ENCODE peak calls at places on chromosomes 12 and 14, in four cellular contexts. One of them, this sample, is unnamed.
A peak's percentile ranks its signal among the peaks of the same experiment; 100 is the strongest.

GRCh38 chr14:37985826-37986470 is 221.8 kb upstream of the SSTR1 start:
- DNase-seq in neural progenitor cell: peak; percentile 72
- DNase-seq in colonic mucosa: peak; percentile 46
- DNase-seq in suprapubic skin: no peak
- DNase-seq in this sample: no peak

GRCh38 chr14:25833341-25834121 is 764.3 kb downstream of the NOVA1 start:
- DNase-seq in suprapubic skin: no peak
- DNase-seq in colonic mucosa: peak; percentile 49
- DNase-seq in neural progenitor cell: peak; percentile 80
- DNase-seq in this sample: no peak

GRCh38 chr14:60845523-60845922 is 111.0 kb downstream of the MNAT1 start:
- DNase-seq in neural progenitor cell: no peak
- DNase-seq in colonic mucosa: no peak
- DNase-seq in suprapubic skin: no peak
- DNase-seq in this sample: no peak

GRCh38 chr12:26195250-26195640 is at the start of gene SSPN:
- DNase-seq in suprapubic skin: peak; percentile 80
- DNase-seq in colonic mucosa: peak; percentile 56
- DNase-seq in neural progenitor cell: peak; percentile 62
- DNase-seq in this sample: peak; percentile 87

GRCh38 chr12:93146278-93146939 is 217.3 kb upstream of the EEA1 start:
- DNase-seq in colonic mucosa: no peak
- DNase-seq in neural progenitor cell: no peak
- DNase-seq in suprapubic skin: no peak
- DNase-seq in this sample: no peak

GRCh38 chr14:34229140-34229539 is 232.9 kb downstream of the SPTSSA start:
- DNase-seq in colonic mucosa: no peak
- DNase-seq in neural progenitor cell: no peak
- DNase-seq in suprapubic skin: no peak
- DNase-seq in this sample: no peak

GRCh38 chr12:76073561-76073960 is 10.9 kb downstream of the NAP1L1 start:
- DNase-seq in suprapubic skin: no peak
- DNase-seq in neural progenitor cell: no peak
- DNase-seq in colonic mucosa: no peak
- DNase-seq in this sample: no peak

GRCh38 chr12:29889737-29890136 is 106.0 kb upstream of the TMTC1 start:
- DNase-seq in colonic mucosa: peak; percentile 41
- DNase-seq in neural progenitor cell: peak; percentile 84
- DNase-seq in suprapubic skin: no peak
- DNase-seq in this sample: no peak

GRCh38 chr12:94397401-94397800 is 62.3 kb downstream of the CEP83 start:
- DNase-seq in colonic mucosa: no peak
- DNase-seq in neural progenitor cell: no peak
- DNase-seq in suprapubic skin: no peak
- DNase-seq in this sample: no peak

GRCh38 chr12:24751181-24751580 is 197.7 kb downstream of the BCAT1 start:
- DNase-seq in colonic mucosa: no peak
- DNase-seq in neural progenitor cell: no peak
- DNase-seq in suprapubic skin: no peak
- DNase-seq in this sample: no peak

GRCh38 chr14:91356218-91356763 is 61.3 kb downstream of the CCDC88C start:
- DNase-seq in suprapubic skin: no peak
- DNase-seq in colonic mucosa: no peak
- DNase-seq in neural progenitor cell: no peak
- DNase-seq in this sample: no peak

GRCh38 chr14:91358654-91359210 is 58.9 kb downstream of the CCDC88C start:
- DNase-seq in suprapubic skin: no peak
- DNase-seq in neural progenitor cell: no peak
- DNase-seq in colonic mucosa: no peak
- DNase-seq in this sample: no peak

GRCh38 chr14:91357272-91357671 is 60.3 kb downstream of the CCDC88C start:
- DNase-seq in suprapubic skin: no peak
- DNase-seq in colonic mucosa: no peak
- DNase-seq in neural progenitor cell: no peak
- DNase-seq in this sample: no peak

GRCh38 chr14:91354979-91355685 is 62.5 kb downstream of the CCDC88C start:
- DNase-seq in suprapubic skin: no peak
- DNase-seq in neural progenitor cell: peak; percentile 64
- DNase-seq in colonic mucosa: peak; percentile 56
- DNase-seq in this sample: no peak

GRCh38 chr14:91357731-91358319 is 59.8 kb downstream of the CCDC88C start:
- DNase-seq in colonic mucosa: no peak
- DNase-seq in neural progenitor cell: no peak
- DNase-seq in suprapubic skin: no peak
- DNase-seq in this sample: no peak
- H3K4me3 ChIP-seq in colonic mucosa: no peak overlapping the region
- H3K4me3 ChIP-seq in neural progenitor cell: no peak overlapping the region
- H3K4me3 ChIP-seq in suprapubic skin: no peak overlapping the region
- H3K4me3 ChIP-seq in this sample: no peak overlapping the region

DNA sequence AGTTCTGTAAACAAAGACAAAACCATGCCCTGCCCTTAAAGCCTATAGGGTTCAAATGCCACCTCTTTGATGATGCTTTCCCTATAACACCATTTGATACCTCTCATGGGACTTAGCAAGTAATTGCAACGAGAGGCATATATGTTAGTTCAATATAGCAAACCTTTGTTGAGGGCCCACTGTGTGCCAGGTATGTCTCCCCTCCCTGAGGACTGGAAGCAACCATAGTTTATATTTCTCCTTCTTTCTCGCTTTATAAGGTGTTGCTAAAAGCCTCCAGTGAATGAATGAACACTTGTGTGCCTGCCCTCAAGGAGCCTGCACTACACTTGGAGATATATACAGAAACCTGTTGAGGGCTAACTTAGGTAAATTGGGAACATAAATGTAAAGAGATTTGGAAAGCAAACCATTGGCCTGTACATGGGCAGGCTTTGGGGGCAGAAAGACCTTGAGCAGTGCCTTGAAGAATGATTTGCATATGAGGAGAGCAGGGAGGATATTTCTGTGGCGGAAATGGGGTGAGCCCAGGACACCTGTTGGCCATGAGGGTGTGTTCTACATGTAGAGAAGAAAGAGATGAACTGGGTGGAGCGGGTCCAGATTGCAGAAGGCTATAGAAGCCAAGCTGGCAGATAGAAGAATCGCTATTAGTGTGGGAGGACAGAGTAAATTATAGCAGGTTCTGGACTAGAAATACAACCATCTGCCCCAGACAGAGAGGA is 1.8 kb upstream of the CKAP4 start:
- DNase-seq in neural progenitor cell: no peak
- DNase-seq in suprapubic skin: no peak
- DNase-seq in colonic mucosa: peak; percentile 78
- DNase-seq in this sample: no peak
- H3K4me3 ChIP-seq in neural progenitor cell: no peak overlapping the region
- H3K4me3 ChIP-seq in suprapubic skin: no peak overlapping the region
- H3K4me3 ChIP-seq in colonic mucosa: no peak overlapping the region
- H3K4me3 ChIP-seq in this sample: no peak overlapping the region

DNA sequence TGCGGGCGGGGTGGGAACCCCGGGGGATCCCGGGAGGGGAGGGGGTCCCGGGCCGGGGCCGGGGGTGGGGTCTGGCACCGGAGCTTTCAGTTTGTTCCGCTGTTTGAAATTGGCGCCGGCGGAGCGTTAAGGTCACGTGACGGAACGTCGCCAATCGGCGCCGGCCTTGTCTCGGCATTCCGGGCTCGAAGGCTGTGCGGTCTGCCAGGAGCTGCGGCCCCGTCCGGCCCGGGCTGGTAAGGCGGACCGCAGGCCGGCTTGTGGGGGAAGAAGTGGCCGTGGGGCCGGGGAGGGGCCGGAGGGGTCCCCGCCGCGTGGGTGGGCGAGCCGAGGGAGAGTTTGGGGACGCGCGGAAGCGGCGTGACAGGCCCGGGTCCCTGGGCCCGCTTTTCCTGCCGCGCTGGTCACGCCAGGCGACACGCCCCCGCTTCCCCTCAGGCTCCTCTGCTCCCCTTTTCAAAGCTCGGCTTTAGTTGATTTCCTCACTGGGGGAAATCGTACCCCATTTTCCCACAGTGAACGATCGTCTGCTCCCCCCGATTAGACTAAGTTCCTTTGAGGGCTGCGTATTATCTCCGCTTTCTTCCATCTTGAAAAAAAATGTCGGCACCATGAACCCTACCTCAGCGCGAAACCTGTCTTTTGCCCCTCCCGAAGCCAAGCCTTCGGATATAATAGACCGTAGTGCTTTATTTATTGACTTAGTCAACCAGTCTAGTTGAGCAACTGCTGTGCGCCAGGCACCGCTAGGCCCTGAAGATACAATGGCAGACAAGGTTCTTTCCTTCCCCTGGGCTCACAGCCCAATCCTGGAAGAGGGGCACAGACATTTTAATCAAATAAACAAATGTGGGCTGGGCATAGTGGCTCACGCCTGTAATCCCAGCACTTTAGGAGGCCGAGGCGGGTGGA is at the start of the genes FOXM1 and RHNO1:
- DNase-seq in neural progenitor cell: peak; percentile 96
- DNase-seq in colonic mucosa: peak; percentile 95
- DNase-seq in suprapubic skin: peak; percentile 93
- DNase-seq in this sample: peak; percentile 88
- H3K4me3 ChIP-seq in neural progenitor cell: peak within 1 kb of the TSS; percentile 84
- H3K4me3 ChIP-seq in colonic mucosa: peak within 1 kb of the TSS; percentile 97
- H3K4me3 ChIP-seq in suprapubic skin: peak within 1 kb of the TSS; percentile 77
- H3K4me3 ChIP-seq in this sample: peak within 1 kb of the TSS; percentile 93

GRCh38 chr12:40175045-40175444 is 49.8 kb upstream of the LRRK2 start:
- DNase-seq in colonic mucosa: no peak
- DNase-seq in neural progenitor cell: no peak
- DNase-seq in suprapubic skin: no peak
- DNase-seq in this sample: no peak

GRCh38 chr12:40171501-40171900 is 53.3 kb upstream of the LRRK2 start:
- DNase-seq in colonic mucosa: no peak
- DNase-seq in suprapubic skin: no peak
- DNase-seq in neural progenitor cell: no peak
- DNase-seq in this sample: no peak

GRCh38 chr12:40178701-40179100 is 46.1 kb upstream of the LRRK2 start:
- DNase-seq in suprapubic skin: no peak
- DNase-seq in neural progenitor cell: no peak
- DNase-seq in colonic mucosa: no peak
- DNase-seq in this sample: no peak

GRCh38 chr12:40172879-40173278 is 51.9 kb upstream of the LRRK2 start:
- DNase-seq in colonic mucosa: no peak
- DNase-seq in suprapubic skin: no peak
- DNase-seq in neural progenitor cell: no peak
- DNase-seq in this sample: no peak

DNA sequence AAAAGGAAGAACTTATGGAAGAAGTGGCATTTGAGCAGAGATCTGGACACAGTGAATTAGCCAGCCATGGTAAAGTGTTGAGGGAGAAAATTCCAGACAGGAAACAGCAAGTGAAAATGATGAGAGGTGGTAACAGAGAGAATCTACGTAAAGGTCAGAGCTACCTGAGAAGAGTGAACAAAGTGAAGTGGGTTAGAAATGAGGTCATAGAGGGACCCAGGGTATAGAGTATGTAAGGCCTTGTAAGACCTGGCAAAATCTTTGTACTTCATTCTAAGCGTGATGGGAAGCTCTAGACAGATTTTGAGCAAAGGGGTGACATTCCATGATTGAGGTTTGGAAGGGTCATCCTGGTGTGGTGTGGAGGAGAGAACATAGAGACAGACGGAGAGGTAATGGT is 49.3 kb upstream of the LRRK2 start:
- DNase-seq in suprapubic skin: no peak
- DNase-seq in colonic mucosa: no peak
- DNase-seq in neural progenitor cell: no peak
- DNase-seq in this sample: no peak
- H3K4me3 ChIP-seq in suprapubic skin: no peak overlapping the region
- H3K4me3 ChIP-seq in colonic mucosa: no peak overlapping the region
- H3K4me3 ChIP-seq in neural progenitor cell: no peak overlapping the region
- H3K4me3 ChIP-seq in this sample: no peak overlapping the region